ENCODE peak calls at places on chromosomes 6 and 20, in four cellular contexts. W is T-helper 2 cell, I is smooth muscle cell of the brain vasculature, N is stromal cell of bone marrow. G is an unnamed sample.

GRCh38 chr6:72286911-72287311 is 335.0 kb upstream of the KCNQ5 start:
- DNase-seq in W (no peak), N (peak; percentile 13), I (peak; percentile 66), G (peak; percentile 27)

GRCh38 chr20:51815383-51816076 is 13.2 kb upstream of the SALL4 start:
- DNase-seq in N (no peak), I (no peak), W (no peak), G (peak; percentile 60)

GRCh38 chr6:108526739-108527174 is 34.0 kb upstream of the FOXO3 start:
- DNase-seq in N (peak; percentile 25), I (no peak), W (no peak), G (peak; percentile 58)

GRCh38 chr6:4322846-4323309 is 187.5 kb upstream of the ECI2 start:
- DNase-seq in N (no peak), W (no peak), I (no peak), G (peak; percentile 29)

GRCh38 chr20:19628570-19629134 is 129.4 kb upstream of the RIN2 start:
- DNase-seq in W (peak; percentile 1), I (peak; percentile 21), N (peak; percentile 16), G (peak; percentile 86)

GRCh38 chr6:85406641-85407075 is 43.2 kb upstream of the NT5E start:
- DNase-seq in W (no peak), N (no peak), I (no peak), G (no peak)

GRCh38 chr6:127879685-127880084 is 21.2 kb downstream of the THEMIS start:
- DNase-seq in N (peak; percentile 12), I (no peak), W (no peak), G (no peak)

GRCh38 chr20:41746635-41747034 is 128.5 kb upstream of the CHD6 start:
- DNase-seq in I (no peak), W (no peak), N (no peak), G (peak; percentile 7)

GRCh38 chr6:170438861-170439260 is 114.2 kb downstream of the PSMB1 start:
- DNase-seq in W (no peak), I (no peak), N (no peak), G (no peak)

GRCh38 chr20:14984768-14985622 is 647.6 kb upstream of the FLRT3 start:
- DNase-seq in N (no peak), W (no peak), I (no peak), G (peak; percentile 46)

GRCh38 chr6:160431231-160431630 is 83.1 kb downstream of the SLC22A3 start:
- DNase-seq in W (no peak), I (peak; percentile 39), N (peak; percentile 87), G (no peak)

GRCh38 chr6:1848752-1849151 is 239.0 kb downstream of the FOXC1 start:
- DNase-seq in I (no peak), W (no peak), N (no peak), G (no peak)

GRCh38 chr20:914727-915498 is 1.2 kb downstream of the ANGPT4 start:
- DNase-seq in I (no peak), W (no peak), N (no peak), G (peak; percentile 9)